ENCODE peak calls at places on chromosomes 2 and 18, in four cellular contexts. N is K562, X is H1, Y is HepG2. C is an unnamed sample.

GRCh38 chr2:169965495-169965894 is 138.2 kb downstream of the UBR3 start:
- DNase-seq in Y (no peak), X (no peak), N (no peak), C (no peak)

GRCh38 chr18:49368161-49368875 is 92.1 kb downstream of the DYM start:
- DNase-seq in N (no peak), Y (no peak), X (no peak), C (no peak)

GRCh38 chr2:75012080-75012479 is 53.6 kb downstream of the POLE4 start:
- DNase-seq in N (no peak), X (no peak), Y (no peak), C (no peak)

GRCh38 chr2:15645720-15646385 is 54.2 kb downstream of the DDX1 start:
- DNase-seq in X (peak), N (no peak), Y (no peak), C (no peak)

GRCh38 chr2:143296089-143296488 is 166.9 kb downstream of the ARHGAP15 start:
- DNase-seq in Y (no peak), X (no peak), N (no peak), C (no peak)

GRCh38 chr2:143936758-143937562 is 583.0 kb downstream of the ZEB2 start:
- DNase-seq in N (no peak), Y (no peak), X (peak), C (no peak)

GRCh38 chr18:13136689-13137040 is 81.9 kb upstream of the LDLRAD4 start:
- DNase-seq in X (peak), Y (no peak), N (no peak), C (no peak)

GRCh38 chr18:9827856-9828793 is 57.6 kb upstream of the TXNDC2 start:
- DNase-seq in N (peak), X (no peak), Y (no peak), C (peak)

GRCh38 chr2:71298914-71299313 is 32.7 kb upstream of the ZNF638 start:
- DNase-seq in Y (no peak), N (no peak), X (no peak), C (no peak)

GRCh38 chr18:48800877-48801727 is 149.7 kb downstream of the SMAD7 start:
- DNase-seq in Y (no peak), N (no peak), X (peak), C (no peak)

GRCh38 chr2:119760237-119760807 is 600 bp downstream of the PTPN4 start:
- DNase-seq in N (no peak), Y (peak), X (peak), C (no peak)

GRCh38 chr2:156320491-156320896 is 12.0 kb downstream of the NR4A2 start:
- DNase-seq in X (peak), Y (no peak), N (no peak), C (no peak)

GRCh38 chr2:234705108-234705507 is 208.2 kb upstream of the ARL4C start:
- DNase-seq in Y (no peak), N (no peak), X (no peak), C (peak)

GRCh38 chr18:27656167-27656778 is 471.2 kb upstream of the CHST9 start:
- DNase-seq in Y (no peak), X (no peak), N (no peak), C (no peak)

GRCh38 chr2:99780276-99780675 is 290.5 kb upstream of the REV1 start:
- DNase-seq in X (no peak), N (no peak), Y (no peak), C (no peak)

GRCh38 chr2:152646775-152647174 is 70.5 kb downstream of the PRPF40A start:
- DNase-seq in X (no peak), Y (peak), N (no peak), C (no peak)

GRCh38 chr2:64210816-64211215 is 66.6 kb upstream of the PELI1 start:
- DNase-seq in X (no peak), Y (no peak), N (no peak), C (no peak)

GRCh38 chr2:233849607-233850271 is 4.6 kb downstream of the HJURP start:
- DNase-seq in X (no peak), Y (no peak), N (no peak), C (no peak)

GRCh38 chr2:109266998-109267854 is 138.2 kb downstream of the SH3RF3 start:
- DNase-seq in X (no peak), Y (peak), N (no peak), C (no peak)

GRCh38 chr2:10498525-10499274 is 50.6 kb upstream of the ODC1 start:
- DNase-seq in N (no peak), Y (no peak), X (peak), C (no peak)

GRCh38 chr2:45755585-45756330 is 104.3 kb downstream of the PRKCE start:
- DNase-seq in Y (no peak), N (no peak), X (no peak), C (no peak)

DNA sequence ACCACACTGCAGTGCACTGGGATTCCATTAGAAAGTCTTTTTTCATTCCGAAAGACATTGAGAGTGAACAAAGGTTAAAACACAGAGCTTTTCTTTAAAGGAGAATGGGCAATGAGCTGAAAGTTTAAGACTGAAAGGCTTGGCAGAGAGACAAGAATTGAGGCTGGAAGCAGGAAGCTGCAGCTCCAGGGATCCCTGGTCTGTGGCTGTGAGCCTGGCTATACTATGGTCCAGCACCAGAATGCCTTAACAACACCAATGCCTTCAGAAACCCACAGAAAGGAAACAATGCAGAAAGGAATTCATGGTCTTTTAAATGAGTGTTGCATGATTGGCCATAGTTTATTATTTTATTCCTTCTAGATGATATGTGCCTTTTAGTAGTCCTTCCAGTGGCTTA is 26.1 kb downstream of the ALK start:
- DNase-seq in Y (no peak), N (no peak), X (no peak), C (no peak)
- TF ChIP-seq FOSL1 in Y (no peak), N (no peak), X (no peak), C (no peak)

GRCh38 chr2:20471148-20471547 is 24.3 kb downstream of the RHOB start:
- DNase-seq in Y (no peak), N (no peak), X (no peak), C (no peak)

GRCh38 chr2:20474757-20475566 is 28.1 kb downstream of the RHOB start:
- DNase-seq in N (no peak), X (no peak), Y (peak), C (no peak)

GRCh38 chr2:20471902-20472559 is 25.2 kb downstream of the RHOB start:
- DNase-seq in X (no peak), N (no peak), Y (no peak), C (no peak)

GRCh38 chr2:20472569-20472968 is 25.7 kb downstream of the RHOB start:
- DNase-seq in Y (no peak), X (no peak), N (no peak), C (no peak)

GRCh38 chr2:20473128-20473527 is 26.3 kb downstream of the RHOB start:
- DNase-seq in Y (no peak), X (no peak), N (no peak), C (no peak)
- TF ChIP-seq FOSL1 in Y (no peak), X (no peak), N (no peak), C (no peak)

DNA sequence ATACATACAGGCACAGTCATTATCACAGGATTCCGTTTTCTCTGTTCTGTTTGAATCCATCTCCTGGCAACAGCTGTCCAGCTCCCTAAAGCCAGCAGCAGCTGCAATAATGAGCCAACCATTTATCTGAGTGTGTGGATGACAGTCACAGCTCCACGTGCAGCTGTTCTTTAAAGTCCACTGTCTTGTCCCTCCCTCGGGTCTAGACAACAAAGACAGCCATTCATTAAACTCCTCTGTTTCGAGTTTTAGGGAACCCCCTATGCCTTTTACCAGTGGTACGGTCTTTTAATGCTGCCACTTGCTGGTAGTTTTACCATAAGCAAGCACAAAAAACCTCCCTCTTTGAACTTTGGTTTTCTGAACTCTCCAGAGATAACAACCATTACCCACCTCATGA is 16.0 kb upstream of the MSGN1 start:
- DNase-seq in X (no peak), Y (peak), N (no peak), C (no peak)
- TF ChIP-seq FOSL1 in X (no peak), Y (no peak), N (no peak), C (no peak)

DNA sequence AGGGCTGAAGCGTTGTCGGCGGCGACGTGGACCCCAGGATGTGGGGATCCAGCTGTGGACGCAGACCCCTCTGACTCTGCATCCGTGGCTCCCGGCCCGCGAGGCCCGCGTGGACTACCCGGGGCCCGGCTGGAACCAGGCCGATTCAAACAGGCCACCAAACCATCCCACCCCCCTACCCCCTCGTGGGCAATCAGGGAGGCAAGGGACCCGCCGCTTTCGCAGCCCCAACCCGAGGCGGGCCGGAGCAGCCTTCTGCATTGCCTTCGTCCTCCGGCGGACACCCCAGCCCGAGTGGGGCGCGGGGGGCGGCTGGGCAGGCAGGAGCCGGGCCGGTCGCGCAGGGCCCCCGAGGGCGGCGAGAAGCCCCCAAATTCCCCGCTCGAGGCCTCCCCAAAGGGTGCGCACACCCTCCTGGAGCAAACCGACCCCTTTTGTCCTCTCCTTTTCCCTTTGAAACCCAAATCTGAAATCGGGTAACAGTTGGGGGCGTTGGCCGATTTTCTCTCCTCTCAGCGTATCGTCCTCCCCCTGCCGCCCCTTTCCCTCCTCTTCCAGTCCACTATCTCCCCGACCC is 7.3 kb downstream of the SP9 start:
- DNase-seq in X (peak), Y (no peak), N (no peak), C (no peak)
- TF ChIP-seq FOSL1 in X (no peak), Y (no peak), N (no peak), C (no peak)

GRCh38 chr2:118492335-118492734 is 355.1 kb downstream of the EN1 start:
- DNase-seq in Y (peak), X (no peak), N (peak), C (peak)
- TF ChIP-seq FOSL1 in Y (no peak), X (no peak), N (no peak), C (no peak)

GRCh38 chr2:133433455-133434451 is 134.5 kb downstream of the NCKAP5 start:
- DNase-seq in N (no peak), Y (no peak), X (no peak), C (no peak)

GRCh38 chr2:133434962-133435668 is 133.1 kb downstream of the NCKAP5 start:
- DNase-seq in X (no peak), Y (no peak), N (no peak), C (no peak)

GRCh38 chr2:133431289-133431688 is 137.0 kb downstream of the NCKAP5 start:
- DNase-seq in N (no peak), X (no peak), Y (no peak), C (no peak)
- TF ChIP-seq FOSL1 in N (no peak), X (no peak), Y (no peak), C (no peak)

GRCh38 chr2:237625216-237625705 is 2.1 kb upstream of the LRRFIP1 start:
- DNase-seq in N (no peak), X (no peak), Y (peak), C (no peak)
- TF ChIP-seq FOSL1 in N (no peak), X (no peak), Y (no peak), C (no peak)